ENCODE peak calls at places on chromosomes 7 and 10, in ten cellular contexts. P, R, U, A, C, Q, Y, F, D and V are unnamed samples. For H3K27me3, the result is how much of the 10 kb centered on the place peaks cover.

GRCh38 chr10:102648889-102649752 is 4.8 kb downstream of the TRIM8 start:
- DNase-seq in Y (no peak), Q (no peak), A (no peak), F (no peak), U (no peak), D (no peak), P (no peak), R (peak), C (no peak), V (no peak)

GRCh38 chr7:92747041-92747835 is 89.1 kb downstream of the CDK6 start:
- DNase-seq in R (no peak), D (no peak), C (no peak), P (no peak), U (no peak), A (no peak), F (peak), Y (peak), Q (no peak), V (no peak)

GRCh38 chr10:105834261-105835059 is 1193.4 kb downstream of the SORCS3 start:
- DNase-seq in R (no peak), U (no peak), C (no peak), Y (peak), Q (no peak), P (no peak), A (no peak), D (no peak), F (no peak), V (no peak)

GRCh38 chr10:13294784-13295183 is 5.1 kb downstream of the PHYH start:
- DNase-seq in U (no peak), R (no peak), P (no peak), D (no peak), F (no peak), A (no peak), Q (no peak), Y (no peak), C (no peak), V (no peak)

GRCh38 chr10:102963237-102963886 is 45.3 kb downstream of the CNNM2 start:
- DNase-seq in R (no peak), A (no peak), F (no peak), U (no peak), C (no peak), Y (no peak), Q (no peak), D (no peak), P (no peak), V (no peak)

GRCh38 chr7:145434811-145435210 is 599.0 kb upstream of the TPK1 start:
- DNase-seq in F (no peak), D (no peak), R (no peak), U (no peak), P (no peak), C (no peak), A (no peak), Q (no peak), Y (no peak), V (no peak)

GRCh38 chr7:73397521-73397934 is 36.0 kb upstream of the FZD9 start:
- DNase-seq in F (no peak), P (no peak), D (no peak), C (no peak), R (no peak), Q (peak), Y (no peak), A (no peak), U (peak), V (no peak)

GRCh38 chr7:121366852-121367431 is 29.2 kb downstream of the FAM3C start:
- DNase-seq in U (peak), C (peak), Y (peak), Q (peak), D (no peak), F (no peak), P (peak), R (peak), A (no peak), V (no peak)

GRCh38 chr7:30206466-30206865 is 71.7 kb downstream of the MTURN start:
- DNase-seq in P (no peak), Y (peak), R (no peak), A (no peak), F (peak), C (no peak), U (peak), D (no peak), Q (no peak), V (no peak)

GRCh38 chr7:134547738-134548054 is 1.2 kb upstream of the AKR1B15 start:
- DNase-seq in C (no peak), R (no peak), A (peak), F (no peak), D (no peak), P (peak), U (peak), Y (peak), Q (peak), V (peak)

GRCh38 chr7:44466300-44467216 is 23.9 kb downstream of the NUDCD3 start:
- DNase-seq in R (no peak), C (no peak), Y (peak), P (no peak), Q (no peak), U (no peak), D (no peak), F (no peak), A (no peak), V (no peak)

GRCh38 chr7:124460053-124460445 is 305.5 kb downstream of the GPR37 start:
- DNase-seq in C (no peak), Y (no peak), Q (no peak), U (no peak), A (no peak), D (no peak), F (no peak), R (no peak), P (no peak), V (no peak)

GRCh38 chr7:73707045-73707631 is 12.3 kb downstream of the STX1A start:
- DNase-seq in U (no peak), P (no peak), R (no peak), C (no peak), A (no peak), Q (no peak), F (no peak), Y (no peak), D (no peak), V (peak)

GRCh38 chr10:43674546-43675205 is 26.0 kb upstream of the ZNF32 start:
- DNase-seq in Q (no peak), P (no peak), U (no peak), D (no peak), F (no peak), C (no peak), R (no peak), Y (no peak), A (no peak), V (no peak)

GRCh38 chr10:72276013-72276387 is 2.3 kb downstream of the DDIT4 start:
- DNase-seq in A (no peak), F (peak), P (peak), U (no peak), C (no peak), Y (no peak), R (no peak), D (no peak), Q (no peak), V (peak)

GRCh38 chr7:66140924-66141323 is 26.3 kb downstream of the CRCP start:
- DNase-seq in Q (peak), D (no peak), R (no peak), F (peak), C (no peak), U (peak), Y (peak), A (peak), P (peak), V (no peak)

GRCh38 chr10:77974396-77975074 is 48.0 kb upstream of the DLG5 start:
- DNase-seq in R (no peak), U (peak), D (no peak), Q (peak), C (no peak), F (peak), P (peak), A (no peak), Y (peak), V (no peak)

GRCh38 chr10:110081914-110082313 is 74.1 kb downstream of the ADD3 start:
- DNase-seq in U (peak), F (peak), Y (peak), Q (no peak), A (no peak), D (no peak), R (no peak), P (peak), C (no peak), V (no peak)

GRCh38 chr7:102080371-102081243 is 206.1 kb upstream of the SH2B2 start:
- DNase-seq in D (no peak), Y (no peak), A (no peak), F (no peak), P (no peak), Q (no peak), U (no peak), C (no peak), R (no peak), V (no peak)

GRCh38 chr10:29820890-29821398 is 186.2 kb upstream of the SVIL start:
- DNase-seq in A (no peak), F (no peak), D (no peak), C (no peak), U (no peak), P (peak), Y (no peak), Q (no peak), R (no peak), V (peak)

GRCh38 chr10:29811751-29812427 is 177.1 kb upstream of the SVIL start:
- DNase-seq in Y (peak), Q (peak), U (no peak), F (peak), C (peak), R (peak), P (peak), A (no peak), D (peak), V (peak)

GRCh38 chr10:29815572-29815971 is 180.8 kb upstream of the SVIL start:
- DNase-seq in D (no peak), Q (no peak), A (no peak), Y (no peak), F (no peak), R (no peak), P (no peak), U (no peak), C (no peak), V (no peak)

GRCh38 chr10:29816801-29817558 is 182.2 kb upstream of the SVIL start:
- DNase-seq in Q (no peak), Y (no peak), P (no peak), R (no peak), F (no peak), A (no peak), U (no peak), D (no peak), C (no peak), V (no peak)
- H3K27me3 ChIP-seq in Q (under half), Y (under half), P (under half), R (under half), F (under half), A (under half), U (under half), D (under half), C (under half), V (under half)

DNA sequence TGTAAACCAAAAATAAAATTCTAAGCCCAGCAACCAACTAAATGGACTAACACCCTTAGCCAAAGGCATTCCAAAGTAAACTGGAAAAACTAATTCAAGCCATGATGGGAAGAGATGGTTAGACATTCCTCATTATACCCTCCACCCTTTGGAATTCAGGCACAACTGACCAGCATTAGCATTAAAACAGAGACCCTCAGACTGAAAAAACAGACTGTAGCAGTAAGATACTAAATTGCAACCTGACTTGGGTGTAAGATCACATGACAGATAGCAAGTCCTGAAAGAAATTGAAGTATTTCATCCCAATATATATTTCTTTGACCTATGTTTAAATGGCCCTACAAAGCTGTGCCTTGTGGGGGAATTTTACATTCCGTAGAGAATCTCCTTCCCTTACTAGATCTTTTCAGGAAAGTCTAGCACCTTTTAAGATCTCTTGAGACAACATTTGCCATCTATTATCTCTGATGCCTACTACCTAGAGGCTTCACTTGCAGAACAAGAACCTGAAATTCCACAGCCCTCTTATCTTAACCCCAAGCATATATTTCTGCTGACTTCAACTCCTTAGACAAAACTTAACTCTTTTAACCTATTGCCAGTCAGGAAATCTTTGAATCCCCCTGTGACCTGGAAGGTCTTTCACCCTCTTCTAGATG is 750.2 kb upstream of the IGFBP3 start:
- DNase-seq in R (no peak), Q (no peak), P (no peak), D (no peak), F (no peak), A (no peak), C (no peak), U (peak), Y (no peak), V (no peak)
- H3K27me3 ChIP-seq in R (under half), Q (under half), P (under half), D (under half), F (under half), A (under half), C (under half), U (under half), Y (under half), V (under half)

GRCh38 chr10:48905311-48905710 is 34.3 kb downstream of the LRRC18 start:
- DNase-seq in C (no peak), A (no peak), R (no peak), F (no peak), Y (no peak), Q (no peak), U (no peak), D (no peak), P (no peak), V (no peak)

GRCh38 chr10:48901152-48901705 is 38.4 kb downstream of the LRRC18 start:
- DNase-seq in R (no peak), P (no peak), F (no peak), A (no peak), Q (no peak), C (no peak), Y (no peak), U (no peak), D (no peak), V (no peak)

GRCh38 chr10:48902096-48902495 is 37.5 kb downstream of the LRRC18 start:
- DNase-seq in A (no peak), D (no peak), Y (no peak), U (no peak), P (no peak), Q (no peak), C (no peak), R (no peak), F (no peak), V (no peak)

GRCh38 chr10:48900296-48900695 is 39.3 kb downstream of the LRRC18 start:
- DNase-seq in P (peak), F (no peak), C (no peak), Q (no peak), A (no peak), R (no peak), Y (no peak), D (no peak), U (no peak), V (no peak)

GRCh38 chr10:48903151-48903550 is 36.5 kb downstream of the LRRC18 start:
- DNase-seq in A (no peak), F (no peak), R (no peak), Y (no peak), U (no peak), D (no peak), C (no peak), Q (no peak), P (no peak), V (no peak)
- H3K27me3 ChIP-seq in A (under half), F (under half), R (under half), Y (under half), U (under half), D (under half), C (under half), Q (under half), P (under half), V (under half)

DNA sequence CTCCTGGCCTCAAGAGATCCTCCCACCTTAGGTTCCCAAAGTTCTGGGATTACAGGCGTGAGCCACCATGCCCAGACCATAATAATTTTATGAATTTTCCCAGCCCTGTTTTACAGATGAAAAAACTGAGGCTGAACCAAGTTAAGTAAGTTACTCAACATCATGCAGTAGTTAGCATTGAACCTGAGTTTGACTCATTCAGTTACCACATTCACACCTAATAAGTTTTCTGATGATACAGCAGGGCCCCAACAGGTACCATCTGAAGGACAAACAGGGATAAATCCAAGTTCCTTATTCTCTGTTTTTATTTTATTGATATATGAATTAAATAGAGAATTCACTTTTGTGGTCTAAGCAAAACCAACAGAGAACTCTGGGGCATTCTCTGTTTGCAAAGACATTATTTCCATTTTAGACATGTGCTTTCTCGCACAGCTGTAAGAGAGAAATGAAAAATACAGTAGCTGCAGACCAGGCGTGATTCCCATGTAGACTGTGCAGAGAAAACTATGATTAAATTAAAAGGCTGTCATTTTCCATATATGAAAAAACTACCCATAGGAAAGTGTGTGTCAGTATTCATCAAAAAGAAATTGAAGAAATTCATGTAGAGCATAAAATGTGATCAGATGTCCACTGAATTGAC is 26.6 kb downstream of the APBB1IP start:
- DNase-seq in R (no peak), Q (no peak), A (no peak), Y (no peak), U (no peak), D (no peak), P (no peak), F (no peak), C (no peak), V (no peak)
- H3K27me3 ChIP-seq in R (under half), Q (under half), A (under half), Y (under half), U (under half), D (under half), P (under half), F (under half), C (under half), V (under half)